ENCODE peak calls at places on chromosomes 7 and 10, in nine cellular contexts. Q is body of pancreas, E is tibial nerve, F is spleen, I is esophagus squamous epithelium, P is A549, X is uterus, O is transverse colon, K is ovary. A is an unnamed sample.

GRCh38 chr7:105650382-105650729 is 69.1 kb upstream of the EFCAB10 start:
- DNase-seq in Q (no peak), E (no peak), F (no peak), I (no peak), P (no peak), X (no peak), O (no peak), K (no peak), A (no peak)

GRCh38 chr7:66824041-66824440 is 83.5 kb downstream of the RABGEF1 start:
- DNase-seq in Q (no peak), E (no peak), F (peak), I (no peak), P (no peak), X (no peak), O (no peak), K (no peak), A (no peak)

GRCh38 chr7:64277630-64278029 is 36.1 kb upstream of the ZNF736 start:
- DNase-seq in Q (no peak), E (no peak), F (no peak), I (no peak), P (no peak), X (no peak), O (no peak), K (no peak), A (no peak)

GRCh38 chr10:15744217-15744865 is 24.6 kb upstream of the ITGA8 start:
- DNase-seq in Q (peak), E (peak), F (no peak), I (no peak), P (peak), X (peak), O (peak), K (no peak), A (peak)

GRCh38 chr10:24951201-24952145 is 933 bp downstream of the PRTFDC1 start:
- DNase-seq in Q (peak), E (no peak), F (no peak), I (no peak), P (peak), X (peak), O (peak), K (peak), A (peak)

GRCh38 chr7:40105879-40106473 is 28.4 kb downstream of the MPLKIP start:
- DNase-seq in Q (no peak), E (no peak), F (no peak), I (no peak), P (no peak), X (no peak), O (no peak), K (no peak), A (no peak)

GRCh38 chr10:11880169-11881027 is 57.2 kb downstream of the PROSER2 start:
- DNase-seq in Q (no peak), E (no peak), F (peak), I (no peak), P (no peak), X (no peak), O (no peak), K (no peak), A (no peak)

GRCh38 chr7:11427686-11428273 is 404.2 kb downstream of the THSD7A start:
- DNase-seq in Q (no peak), E (peak), F (no peak), I (no peak), P (peak), X (no peak), O (no peak), K (no peak), A (peak)

GRCh38 chr7:148503900-148504487 is 86.6 kb upstream of the C7orf33 start:
- DNase-seq in Q (no peak), E (peak), F (no peak), I (no peak), P (peak), X (no peak), O (no peak), K (no peak), A (peak)

GRCh38 chr7:668139-668871 is 58.2 kb upstream of the DNAAF5 start:
- DNase-seq in Q (no peak), E (peak), F (peak), I (no peak), P (no peak), X (peak), O (peak), K (peak), A (no peak)

GRCh38 chr7:7596156-7596555 is 29.5 kb downstream of the MIOS start:
- DNase-seq in Q (no peak), E (no peak), F (no peak), I (no peak), P (no peak), X (no peak), O (no peak), K (no peak), A (no peak)

GRCh38 chr10:66349726-66350125 is 576.1 kb upstream of the LRRTM3 start:
- DNase-seq in Q (no peak), E (no peak), F (no peak), I (no peak), P (no peak), X (no peak), O (no peak), K (no peak), A (no peak)

GRCh38 chr7:152185514-152185913 is 160.0 kb downstream of the GALNT11 start:
- DNase-seq in Q (no peak), E (no peak), F (no peak), I (no peak), P (no peak), X (no peak), O (no peak), K (no peak), A (no peak)

GRCh38 chr10:118139321-118139720 is 92.6 kb upstream of the RAB11FIP2 start:
- DNase-seq in Q (no peak), E (no peak), F (no peak), I (no peak), P (no peak), X (no peak), O (no peak), K (no peak), A (no peak)

GRCh38 chr10:31290386-31290785 is 28.6 kb upstream of the ZEB1 start:
- DNase-seq in Q (no peak), E (no peak), F (no peak), I (no peak), P (no peak), X (no peak), O (no peak), K (no peak), A (no peak)

GRCh38 chr10:28263136-28263857 is 39.6 kb downstream of the MPP7 start:
- DNase-seq in Q (peak), E (no peak), F (no peak), I (no peak), P (no peak), X (no peak), O (peak), K (no peak), A (no peak)

DNA sequence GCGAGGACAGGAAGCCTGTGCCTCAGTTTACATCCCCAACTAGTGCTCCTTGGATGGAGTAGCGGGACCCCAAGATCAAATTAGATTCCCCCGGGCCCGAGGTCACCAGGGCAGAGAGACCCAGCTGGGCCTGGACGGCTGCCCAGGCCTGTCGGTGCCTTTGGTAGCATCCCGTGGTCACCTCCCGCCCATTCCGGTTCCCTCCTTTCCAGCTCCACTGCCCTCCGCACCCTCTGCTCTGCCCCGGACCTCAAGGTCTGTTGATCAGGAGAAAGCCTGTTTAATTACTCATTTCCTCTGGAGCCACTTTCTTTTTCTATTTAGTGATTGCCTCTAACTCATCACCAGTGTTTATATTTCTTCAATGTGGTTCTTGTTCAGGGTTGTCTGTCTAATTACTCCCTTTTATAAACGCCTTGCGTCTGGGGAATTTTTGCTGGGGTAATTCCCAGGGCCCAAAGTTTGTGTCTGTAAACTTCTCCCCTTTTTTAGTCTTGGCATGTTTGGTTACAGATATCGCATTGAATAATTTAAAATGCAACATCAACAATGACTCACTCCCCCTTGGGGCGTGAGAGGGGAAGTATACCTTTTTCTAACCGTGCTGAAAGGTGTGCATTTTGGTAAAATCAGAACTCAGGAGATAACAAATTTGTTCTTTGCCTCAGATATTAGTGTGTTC is 1.9 kb downstream of the FOXK1 start:
- DNase-seq in Q (peak), E (peak), F (peak), I (no peak), P (no peak), X (peak), O (peak), K (peak), A (peak)
- TF ChIP-seq POLR2A in Q (no peak), E (no peak), F (no peak), I (no peak), P (no peak), X (no peak), O (peak), K (no peak), A (no peak)

GRCh38 chr10:112446855-112447691 is at the start of the genes VTI1A and ZDHHC6:
- DNase-seq in Q (peak), E (peak), F (peak), I (peak), P (peak), X (peak), O (peak), K (peak), A (peak)
- TF ChIP-seq POLR2A in Q (peak), E (no peak), F (peak), I (no peak), P (peak), X (no peak), O (peak), K (peak), A (peak)

DNA sequence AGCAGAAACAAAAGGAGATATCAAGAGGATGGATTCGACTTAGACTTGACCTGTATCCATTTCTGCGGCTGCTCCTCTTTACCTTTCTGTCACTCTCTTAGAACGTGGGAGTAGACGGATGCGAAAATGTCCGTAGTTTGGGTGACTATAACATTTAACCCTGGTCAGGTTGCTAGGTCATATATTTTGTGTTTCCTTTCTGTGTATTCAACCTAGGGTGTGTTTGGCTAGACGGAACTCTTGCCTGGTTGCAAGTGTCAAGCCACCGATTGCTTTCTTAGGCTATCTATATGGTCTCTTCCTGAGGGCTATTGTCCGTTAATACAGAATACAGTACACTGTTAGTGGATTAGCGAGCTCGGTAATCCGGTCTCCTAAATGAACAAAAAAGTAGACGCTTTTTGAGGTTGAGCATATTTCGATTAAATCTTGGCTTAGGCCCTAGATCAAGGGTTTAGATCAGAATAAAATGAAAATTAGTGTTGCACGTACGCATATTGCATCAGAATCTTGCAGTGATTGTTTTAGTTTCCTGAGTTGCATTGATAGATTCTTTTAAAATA is 1.2 kb downstream of the PTEN start:
- DNase-seq in Q (no peak), E (no peak), F (no peak), I (no peak), P (no peak), X (no peak), O (no peak), K (no peak), A (peak)
- TF ChIP-seq POLR2A in Q (no peak), E (no peak), F (no peak), I (no peak), P (no peak), X (no peak), O (no peak), K (no peak), A (no peak)

GRCh38 chr10:80413152-80413996 is 5.0 kb downstream of the PRXL2A start:
- DNase-seq in Q (no peak), E (no peak), F (no peak), I (no peak), P (no peak), X (no peak), O (no peak), K (no peak), A (peak)
- TF ChIP-seq POLR2A in Q (no peak), E (no peak), F (no peak), I (no peak), P (no peak), X (no peak), O (no peak), K (no peak), A (no peak)

GRCh38 chr10:43386981-43387677 is 15.7 kb downstream of the FXYD4 start:
- DNase-seq in Q (no peak), E (no peak), F (peak), I (no peak), P (no peak), X (no peak), O (no peak), K (peak), A (no peak)
- TF ChIP-seq POLR2A in Q (no peak), E (no peak), F (no peak), I (no peak), P (no peak), X (no peak), O (no peak), K (no peak), A (no peak)

GRCh38 chr10:127987467-127988380 is 80.8 kb downstream of the PTPRE start:
- DNase-seq in Q (no peak), E (no peak), F (no peak), I (no peak), P (no peak), X (no peak), O (no peak), K (no peak), A (no peak)
- TF ChIP-seq POLR2A in Q (no peak), E (no peak), F (no peak), I (no peak), P (no peak), X (no peak), O (no peak), K (no peak), A (no peak)

A was measured in erythroblast.